ENCODE peak calls at places on chromosome 6, in nine cellular contexts. D is adrenal gland, N is tibial nerve, V is HepG2, E is HCT116, K is suprapubic skin, X is spleen, O is lower leg skin, J is A549. W is an unnamed sample.

GRCh38 chr6:11810039-11810541 is 31.5 kb upstream of the ADTRP start:
- DNase-seq in E (no peak), N (peak), D (peak), X (no peak), O (peak), V (no peak), K (no peak), J (peak), W (no peak)

GRCh38 chr6:98547151-98547550 is 287.2 kb upstream of the POU3F2 start:
- DNase-seq in V (no peak), K (no peak), E (no peak), N (no peak), O (no peak), X (no peak), J (no peak), D (no peak), W (no peak)

GRCh38 chr6:24879351-24879750 is 56.4 kb downstream of the RIPOR2 start:
- DNase-seq in J (no peak), V (no peak), D (no peak), E (no peak), K (no peak), N (no peak), X (no peak), O (no peak), W (no peak)

GRCh38 chr6:138563650-138564049 is 64.4 kb upstream of the NHSL1 start:
- DNase-seq in N (no peak), D (no peak), J (no peak), O (no peak), K (no peak), E (no peak), V (no peak), X (no peak), W (no peak)

GRCh38 chr6:81491486-81492101 is 260.9 kb downstream of the TENT5A start:
- DNase-seq in K (no peak), D (no peak), N (no peak), X (no peak), J (no peak), E (no peak), O (no peak), V (peak), W (no peak)

GRCh38 chr6:52497652-52498408 is 77.7 kb downstream of the EFHC1 start:
- DNase-seq in N (peak), J (no peak), E (no peak), X (no peak), K (no peak), V (no peak), O (no peak), D (no peak), W (no peak)

GRCh38 chr6:82882363-82883033 is 183.1 kb downstream of the UBE3D start:
- DNase-seq in E (no peak), N (no peak), O (no peak), V (no peak), X (no peak), J (no peak), D (no peak), K (no peak), W (no peak)

GRCh38 chr6:144320746-144321145 is 35.6 kb downstream of the UTRN start:
- DNase-seq in X (no peak), K (no peak), N (no peak), V (no peak), J (no peak), O (no peak), E (no peak), D (no peak), W (no peak)

GRCh38 chr6:106128981-106129761 is 43.0 kb downstream of the PRDM1 start:
- DNase-seq in X (no peak), D (no peak), K (no peak), O (no peak), V (no peak), E (no peak), J (no peak), N (no peak), W (no peak)

GRCh38 chr6:150730801-150731445 is 131.2 kb downstream of the PLEKHG1 start:
- DNase-seq in O (no peak), D (no peak), N (no peak), J (no peak), V (no peak), E (no peak), X (no peak), K (no peak), W (no peak)

GRCh38 chr6:155154158-155154830 is 109.5 kb upstream of the CLDN20 start:
- DNase-seq in V (peak), E (no peak), J (no peak), N (no peak), K (no peak), X (no peak), D (no peak), O (no peak), W (no peak)

GRCh38 chr6:87756858-87757257 is 54.8 kb upstream of the AKIRIN2 start:
- DNase-seq in V (no peak), J (peak), E (no peak), N (no peak), X (peak), O (peak), D (no peak), K (no peak), W (no peak)

GRCh38 chr6:43916924-43917877 is 147.2 kb downstream of the VEGFA start:
- DNase-seq in O (peak), N (peak), X (no peak), V (peak), D (peak), K (no peak), J (no peak), E (no peak), W (no peak)

GRCh38 chr6:117317261-117317660 is 51.9 kb downstream of the VGLL2 start:
- DNase-seq in X (no peak), K (no peak), V (peak), N (no peak), E (peak), D (no peak), O (no peak), J (peak), W (no peak)

GRCh38 chr6:26554669-26555504 is 16.7 kb downstream of the HMGN4 start:
- DNase-seq in D (no peak), E (no peak), K (no peak), V (peak), N (no peak), O (no peak), X (no peak), J (peak), W (no peak)

GRCh38 chr6:8556370-8557018 is 121.1 kb upstream of the SLC35B3 start:
- DNase-seq in D (no peak), N (no peak), V (peak), K (no peak), J (peak), E (peak), O (no peak), X (no peak), W (no peak)

GRCh38 chr6:144346719-144347446 is 61.7 kb downstream of the UTRN start:
- DNase-seq in E (peak), D (peak), K (no peak), N (no peak), O (no peak), X (no peak), V (no peak), J (peak), W (no peak)

GRCh38 chr6:24910331-24910849 is 25.4 kb downstream of the RIPOR2 start:
- DNase-seq in E (no peak), D (no peak), K (no peak), O (no peak), J (no peak), V (no peak), X (peak), N (no peak), W (no peak)

GRCh38 chr6:55438217-55438616 is 110.9 kb downstream of the GFRAL start:
- DNase-seq in E (no peak), N (no peak), O (no peak), V (no peak), K (no peak), X (no peak), J (no peak), D (no peak), W (no peak)

GRCh38 chr6:141024526-141024925 is 1108.2 kb upstream of the GJE1 start:
- DNase-seq in J (no peak), N (no peak), X (no peak), O (no peak), E (no peak), K (no peak), D (no peak), V (no peak), W (no peak)

GRCh38 chr6:53796791-53797190 is 2.0 kb downstream of the LRRC1 start:
- DNase-seq in O (no peak), N (no peak), K (no peak), E (no peak), X (no peak), V (no peak), J (no peak), D (no peak), W (no peak)

GRCh38 chr6:126268087-126268486 is 71.8 kb upstream of the CENPW start:
- DNase-seq in O (no peak), N (no peak), J (no peak), D (no peak), K (no peak), X (no peak), V (no peak), E (no peak), W (no peak)

GRCh38 chr6:38973178-38974057 is 75.2 kb upstream of the GLP1R start:
- DNase-seq in V (peak), K (no peak), N (peak), J (peak), E (peak), X (no peak), D (no peak), O (no peak), W (no peak)

GRCh38 chr6:124149646-124150045 is 346.0 kb downstream of the NKAIN2 start:
- DNase-seq in N (no peak), D (no peak), X (no peak), J (no peak), K (no peak), O (no peak), E (no peak), V (no peak), W (no peak)

GRCh38 chr6:155248021-155249001 is 15.5 kb upstream of the CLDN20 start:
- DNase-seq in V (peak), O (peak), N (peak), E (peak), K (no peak), X (no peak), D (peak), J (peak), W (no peak)

GRCh38 chr6:7805828-7806227 is 79.9 kb downstream of the BMP6 start:
- DNase-seq in J (no peak), V (no peak), E (no peak), N (no peak), K (no peak), O (no peak), D (no peak), X (no peak), W (no peak)

GRCh38 chr6:5968817-5969726 is 37.7 kb downstream of the NRN1 start:
- DNase-seq in X (no peak), O (no peak), J (no peak), N (peak), K (no peak), D (peak), V (no peak), E (peak), W (no peak)

GRCh38 chr6:24931296-24931695 is 4.5 kb downstream of the RIPOR2 start:
- DNase-seq in K (no peak), N (no peak), O (no peak), E (no peak), J (no peak), X (no peak), D (no peak), V (no peak), W (no peak)

GRCh38 chr6:16206595-16207037 is 31.8 kb upstream of the GMPR start:
- DNase-seq in K (no peak), O (peak), E (peak), N (peak), D (peak), X (no peak), V (peak), J (peak), W (no peak)

GRCh38 chr6:48765352-48765961 is 654.5 kb upstream of the PTCHD4 start:
- DNase-seq in N (no peak), D (peak), E (peak), K (no peak), J (peak), O (no peak), V (peak), X (no peak), W (no peak)

GRCh38 chr6:13992417-13993055 is 67.8 kb downstream of the RNF182 start:
- DNase-seq in K (no peak), V (no peak), N (no peak), D (no peak), O (no peak), X (no peak), J (peak), E (peak), W (no peak)

GRCh38 chr6:110524305-110524704 is 47.9 kb upstream of the SLC22A16 start:
- DNase-seq in D (no peak), V (no peak), J (no peak), O (no peak), K (no peak), N (no peak), X (no peak), E (no peak), W (no peak)

GRCh38 chr6:26068036-26068435 is 19.2 kb upstream of the HFE start:
- DNase-seq in N (no peak), X (no peak), O (no peak), D (no peak), K (no peak), E (no peak), J (no peak), V (no peak), W (no peak)

GRCh38 chr6:89475106-89475505 is 42.2 kb downstream of the ANKRD6 start:
- DNase-seq in E (no peak), N (no peak), O (no peak), D (no peak), K (no peak), V (no peak), X (no peak), J (no peak), W (no peak)

GRCh38 chr6:64489760-64490159 is 854.2 kb downstream of the PHF3 start:
- DNase-seq in E (no peak), J (no peak), K (no peak), V (no peak), X (no peak), N (no peak), O (no peak), D (no peak), W (no peak)

GRCh38 chr6:15763827-15764226 is 101.0 kb upstream of the DTNBP1 start:
- DNase-seq in X (no peak), V (peak), D (peak), E (peak), J (peak), N (no peak), O (no peak), K (no peak), W (no peak)

GRCh38 chr6:17318435-17319165 is 37.4 kb downstream of the RBM24 start:
- DNase-seq in V (no peak), D (no peak), X (no peak), J (no peak), O (no peak), N (no peak), K (no peak), E (no peak), W (no peak)
- TF ChIP-seq POLR2A in V (no peak), D (no peak), X (no peak), J (no peak), O (no peak), N (no peak), K (no peak), E (no peak), W (no peak)

GRCh38 chr6:168908887-168909286 is 344.8 kb downstream of the THBS2 start:
- DNase-seq in K (no peak), N (no peak), E (no peak), D (no peak), X (no peak), O (no peak), J (peak), V (no peak), W (no peak)
- TF ChIP-seq CTCF in K (no peak), N (no peak), E (no peak), D (peak), X (no peak), O (no peak), J (peak), V (no peak), W (no peak)

GRCh38 chr6:122339661-122340060 is 59.8 kb upstream of the HSF2 start:
- DNase-seq in E (no peak), K (no peak), X (no peak), O (no peak), N (no peak), D (no peak), V (no peak), J (no peak), W (no peak)
- H3K4me3 ChIP-seq in E (no peak), K (no peak), X (no peak), O (no peak), N (no peak), D (no peak), V (no peak), J (no peak), W (no peak)

DNA sequence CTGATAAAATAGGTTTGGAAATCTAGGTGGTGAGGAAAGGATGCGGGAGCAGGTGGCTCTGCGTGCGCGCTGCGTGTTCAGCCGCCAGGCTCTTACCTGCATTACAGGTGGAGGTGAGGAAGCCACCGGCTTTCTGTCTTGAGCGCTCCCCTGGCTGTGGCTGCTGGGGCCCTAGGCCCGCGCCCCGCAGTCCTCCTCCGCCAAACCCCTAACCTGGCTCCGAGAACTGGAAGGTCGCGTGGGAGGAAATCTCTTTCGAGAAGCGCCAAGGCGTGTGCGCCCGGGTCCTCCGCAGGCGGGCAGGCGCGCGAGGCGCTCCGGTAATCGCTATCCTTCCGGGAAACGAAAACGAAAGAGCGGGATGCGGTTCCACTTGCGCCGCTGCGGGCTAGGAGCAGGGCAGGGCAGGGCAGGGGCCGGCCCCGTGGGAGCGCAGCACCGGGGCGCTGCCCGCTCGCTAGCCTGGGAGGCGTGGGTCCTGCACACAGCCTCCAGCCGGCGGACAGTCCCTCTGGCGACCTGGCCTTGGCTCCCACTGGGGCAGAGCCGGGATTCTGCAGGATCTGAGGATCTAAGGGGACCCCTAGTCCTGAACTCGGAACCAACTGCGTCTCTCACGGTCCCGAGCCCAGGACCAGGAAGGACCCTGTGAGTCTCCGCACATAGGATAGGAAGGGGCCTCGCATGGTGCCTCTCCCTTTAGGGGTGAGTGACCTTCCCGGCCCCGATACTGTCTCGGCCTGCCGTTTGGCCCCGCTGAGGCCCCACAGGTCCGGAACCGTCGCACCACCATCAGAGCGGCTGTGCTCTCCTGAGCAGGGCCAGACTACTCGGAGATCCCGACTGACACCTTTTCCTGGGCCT is at the start of gene ETV7:
- DNase-seq in D (peak), J (no peak), E (no peak), V (no peak), O (no peak), X (peak), K (peak), N (no peak), W (no peak)
- TF ChIP-seq POLR2A in D (no peak), J (no peak), E (no peak), V (no peak), O (no peak), X (no peak), K (no peak), N (no peak), W (no peak)

GRCh38 chr6:147223751-147224150 is 19.5 kb downstream of the STXBP5 start:
- DNase-seq in X (no peak), N (no peak), D (no peak), O (no peak), K (no peak), J (no peak), E (no peak), V (no peak), W (no peak)

GRCh38 chr6:147220345-147220744 is 16.1 kb downstream of the STXBP5 start:
- DNase-seq in D (no peak), J (no peak), X (no peak), V (no peak), O (no peak), K (no peak), N (no peak), E (no peak), W (no peak)

GRCh38 chr6:147219463-147219862 is 15.2 kb downstream of the STXBP5 start:
- DNase-seq in O (no peak), D (no peak), N (no peak), K (no peak), J (no peak), V (no peak), X (no peak), E (no peak), W (no peak)

GRCh38 chr6:147221739-147222138 is 17.5 kb downstream of the STXBP5 start:
- DNase-seq in N (no peak), E (no peak), X (no peak), O (no peak), D (no peak), J (no peak), K (no peak), V (no peak), W (no peak)

DNA sequence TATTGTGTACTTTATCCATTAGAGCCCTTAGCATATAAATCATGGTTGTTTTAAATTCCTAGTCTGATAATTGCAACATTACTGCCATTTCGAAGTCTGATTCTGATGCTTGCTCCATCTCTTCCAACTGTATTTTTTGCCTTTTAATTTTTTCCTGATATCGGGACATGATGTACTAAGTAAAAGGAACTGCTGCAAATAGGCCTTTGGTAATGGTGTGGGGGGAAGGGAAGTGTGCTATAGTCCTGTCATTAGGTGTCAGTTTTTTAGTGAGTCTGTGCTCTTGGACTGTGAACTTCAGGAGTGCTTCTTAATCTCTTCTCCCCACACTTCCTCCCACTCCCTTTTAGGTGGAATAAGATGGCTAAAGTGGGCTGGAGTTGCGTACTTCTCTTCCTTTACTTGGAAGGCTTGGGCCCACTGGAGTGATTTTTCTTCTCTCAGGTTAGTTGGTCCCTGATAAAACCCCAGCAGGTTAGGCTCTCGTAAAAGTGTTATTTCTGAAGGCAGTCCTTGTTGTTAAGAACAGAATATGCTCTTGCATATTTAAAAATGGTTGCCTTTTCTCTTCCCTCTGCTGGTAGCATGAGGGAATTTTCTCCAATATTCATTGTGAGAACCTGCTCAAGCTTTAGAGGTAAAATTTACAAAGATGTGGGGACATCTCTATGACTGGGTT is 18.1 kb downstream of the STXBP5 start:
- DNase-seq in N (no peak), D (no peak), O (no peak), J (peak), K (no peak), X (no peak), E (no peak), V (peak), W (no peak)
- TF ChIP-seq CTCF in N (peak), D (peak), O (no peak), J (no peak), K (peak), X (peak), E (peak), V (peak), W (peak)

GRCh38 chr6:104591573-104592334 is 268.0 kb downstream of the HACE1 start:
- DNase-seq in D (no peak), V (no peak), O (no peak), X (no peak), N (no peak), E (no peak), K (no peak), J (no peak), W (no peak)
- H3K4me3 ChIP-seq in D (no peak), V (no peak), O (no peak), X (no peak), N (no peak), E (no peak), K (no peak), J (no peak), W (no peak)

W was measured in esophagus squamous epithelium.